ENCODE peak calls at places on chromosomes 2 and 18, in ten cellular contexts. One of them, this sample, is unnamed.
A peak's percentile ranks its signal among the peaks of the same experiment; 100 is the strongest.

GRCh38 chr18:35163736-35164532 is 76.9 kb upstream of the ZNF397 start:
- DNase-seq in HEK293T: no peak
- DNase-seq in Daoy: no peak
- DNase-seq in NCI-H2029: no peak
- DNase-seq in OCI-LY7: no peak
- DNase-seq in activated T-helper 1 cell treated with anti-CD3 and anti-CD28 coated beads, Interleukin-12 subunit alpha, Interleukin-12 subunit beta, Interleukin-2, Interleukin-4 antibody, amounts not matched to agents 30 ng/mL and 10 ng/mL and 1 ng/mL, durations not matched to agents 14 hours and 24 hours and 36 hours: no peak
- DNase-seq in effector memory CD4-positive, alpha-beta T cell: no peak
- DNase-seq in WTC11: no peak
- DNase-seq in T-cell: no peak
- DNase-seq in EL: no peak
- DNase-seq in this sample: no peak

GRCh38 chr2:63530880-63531279 is 57.4 kb downstream of the WDPCP start:
- DNase-seq in OCI-LY7: no peak
- DNase-seq in NCI-H2029: no peak
- DNase-seq in T-cell: no peak
- DNase-seq in WTC11: no peak
- DNase-seq in HEK293T: no peak
- DNase-seq in EL: no peak
- DNase-seq in activated T-helper 1 cell treated with anti-CD3 and anti-CD28 coated beads, Interleukin-12 subunit alpha, Interleukin-12 subunit beta, Interleukin-2, Interleukin-4 antibody, amounts not matched to agents 30 ng/mL and 10 ng/mL and 1 ng/mL, durations not matched to agents 14 hours and 24 hours and 36 hours: no peak
- DNase-seq in effector memory CD4-positive, alpha-beta T cell: no peak
- DNase-seq in Daoy: no peak
- DNase-seq in this sample: no peak

GRCh38 chr2:20611077-20611843 is 39.6 kb downstream of the HS1BP3 start:
- DNase-seq in effector memory CD4-positive, alpha-beta T cell: no peak
- DNase-seq in activated T-helper 1 cell treated with anti-CD3 and anti-CD28 coated beads, Interleukin-12 subunit alpha, Interleukin-12 subunit beta, Interleukin-2, Interleukin-4 antibody, amounts not matched to agents 30 ng/mL and 10 ng/mL and 1 ng/mL, durations not matched to agents 14 hours and 24 hours and 36 hours: no peak
- DNase-seq in T-cell: no peak
- DNase-seq in WTC11: no peak
- DNase-seq in NCI-H2029: peak; percentile 71
- DNase-seq in EL: peak; percentile 55
- DNase-seq in HEK293T: no peak
- DNase-seq in OCI-LY7: no peak
- DNase-seq in Daoy: peak; percentile 94
- DNase-seq in this sample: no peak

GRCh38 chr2:183614797-183615429 is 490.7 kb downstream of the NUP35 start:
- DNase-seq in T-cell: no peak
- DNase-seq in WTC11: no peak
- DNase-seq in EL: no peak
- DNase-seq in HEK293T: no peak
- DNase-seq in NCI-H2029: peak; percentile 0
- DNase-seq in activated T-helper 1 cell treated with anti-CD3 and anti-CD28 coated beads, Interleukin-12 subunit alpha, Interleukin-12 subunit beta, Interleukin-2, Interleukin-4 antibody, amounts not matched to agents 30 ng/mL and 10 ng/mL and 1 ng/mL, durations not matched to agents 14 hours and 24 hours and 36 hours: no peak
- DNase-seq in effector memory CD4-positive, alpha-beta T cell: no peak
- DNase-seq in Daoy: no peak
- DNase-seq in OCI-LY7: no peak
- DNase-seq in this sample: no peak

GRCh38 chr18:27847412-27847811 is 329.5 kb downstream of the CDH2 start:
- DNase-seq in effector memory CD4-positive, alpha-beta T cell: no peak
- DNase-seq in NCI-H2029: no peak
- DNase-seq in WTC11: no peak
- DNase-seq in T-cell: no peak
- DNase-seq in activated T-helper 1 cell treated with anti-CD3 and anti-CD28 coated beads, Interleukin-12 subunit alpha, Interleukin-12 subunit beta, Interleukin-2, Interleukin-4 antibody, amounts not matched to agents 30 ng/mL and 10 ng/mL and 1 ng/mL, durations not matched to agents 14 hours and 24 hours and 36 hours: no peak
- DNase-seq in EL: no peak
- DNase-seq in HEK293T: no peak
- DNase-seq in OCI-LY7: no peak
- DNase-seq in Daoy: no peak
- DNase-seq in this sample: no peak

GRCh38 chr2:85269959-85270358 is 57.8 kb downstream of the TGOLN2 start:
- DNase-seq in activated T-helper 1 cell treated with anti-CD3 and anti-CD28 coated beads, Interleukin-12 subunit alpha, Interleukin-12 subunit beta, Interleukin-2, Interleukin-4 antibody, amounts not matched to agents 30 ng/mL and 10 ng/mL and 1 ng/mL, durations not matched to agents 14 hours and 24 hours and 36 hours: no peak
- DNase-seq in OCI-LY7: no peak
- DNase-seq in WTC11: no peak
- DNase-seq in T-cell: no peak
- DNase-seq in effector memory CD4-positive, alpha-beta T cell: no peak
- DNase-seq in NCI-H2029: peak; percentile 84
- DNase-seq in HEK293T: no peak
- DNase-seq in Daoy: no peak
- DNase-seq in EL: no peak
- DNase-seq in this sample: no peak

GRCh38 chr2:67954125-67954748 is 108.6 kb downstream of the C1D start:
- DNase-seq in HEK293T: no peak
- DNase-seq in EL: no peak
- DNase-seq in Daoy: no peak
- DNase-seq in NCI-H2029: peak; percentile 95
- DNase-seq in activated T-helper 1 cell treated with anti-CD3 and anti-CD28 coated beads, Interleukin-12 subunit alpha, Interleukin-12 subunit beta, Interleukin-2, Interleukin-4 antibody, amounts not matched to agents 30 ng/mL and 10 ng/mL and 1 ng/mL, durations not matched to agents 14 hours and 24 hours and 36 hours: no peak
- DNase-seq in effector memory CD4-positive, alpha-beta T cell: no peak
- DNase-seq in WTC11: no peak
- DNase-seq in OCI-LY7: no peak
- DNase-seq in T-cell: no peak
- DNase-seq in this sample: peak; percentile 95

GRCh38 chr18:39724652-39725051 is 2159.1 kb upstream of the CELF4 start:
- DNase-seq in NCI-H2029: no peak
- DNase-seq in activated T-helper 1 cell treated with anti-CD3 and anti-CD28 coated beads, Interleukin-12 subunit alpha, Interleukin-12 subunit beta, Interleukin-2, Interleukin-4 antibody, amounts not matched to agents 30 ng/mL and 10 ng/mL and 1 ng/mL, durations not matched to agents 14 hours and 24 hours and 36 hours: no peak
- DNase-seq in EL: no peak
- DNase-seq in Daoy: no peak
- DNase-seq in T-cell: no peak
- DNase-seq in OCI-LY7: no peak
- DNase-seq in effector memory CD4-positive, alpha-beta T cell: no peak
- DNase-seq in HEK293T: no peak
- DNase-seq in WTC11: no peak
- DNase-seq in this sample: no peak

GRCh38 chr18:50410894-50411293 is 36.0 kb downstream of the SKA1 start:
- DNase-seq in T-cell: no peak
- DNase-seq in effector memory CD4-positive, alpha-beta T cell: no peak
- DNase-seq in HEK293T: no peak
- DNase-seq in NCI-H2029: no peak
- DNase-seq in EL: no peak
- DNase-seq in activated T-helper 1 cell treated with anti-CD3 and anti-CD28 coated beads, Interleukin-12 subunit alpha, Interleukin-12 subunit beta, Interleukin-2, Interleukin-4 antibody, amounts not matched to agents 30 ng/mL and 10 ng/mL and 1 ng/mL, durations not matched to agents 14 hours and 24 hours and 36 hours: no peak
- DNase-seq in OCI-LY7: no peak
- DNase-seq in WTC11: no peak
- DNase-seq in Daoy: no peak
- DNase-seq in this sample: no peak

This sample was measured in NCI-H1417 treated with DMSO at 0.1 percent for 48 hours.